ENCODE peak calls at places on chromosomes 16 and 17, in seven cellular contexts. M is thoracic aorta, V is fibroblast of pulmonary artery, N is heart left ventricle, E is omental fat pad, D is heart right ventricle, O is BJ. Z is an unnamed sample.

GRCh38 chr17:27980035-27980434 is 62.4 kb upstream of the NLK start:
- DNase-seq in M (no peak), V (peak), N (no peak), E (no peak), D (no peak), O (peak), Z (no peak)

GRCh38 chr17:58741121-58741625 is 14.5 kb upstream of the PPM1E start:
- DNase-seq in M (no peak), V (peak), N (no peak), E (no peak), D (no peak), O (peak), Z (no peak)

GRCh38 chr17:13671771-13672170 is 70.0 kb upstream of the HS3ST3A1 start:
- DNase-seq in M (no peak), V (no peak), N (no peak), E (no peak), D (no peak), O (no peak), Z (no peak)

GRCh38 chr17:75181608-75182318 is 996 bp downstream of the SUMO2 start:
- DNase-seq in M (no peak), V (no peak), N (no peak), E (peak), D (no peak), O (no peak), Z (no peak)

GRCh38 chr17:31586946-31587345 is 195.5 kb downstream of the RAB11FIP4 start:
- DNase-seq in M (no peak), V (peak), N (no peak), E (no peak), D (no peak), O (no peak), Z (no peak)

GRCh38 chr17:13885953-13886889 is 183.1 kb upstream of the COX10 start:
- DNase-seq in M (no peak), V (no peak), N (peak), E (no peak), D (peak), O (no peak), Z (no peak)

GRCh38 chr17:72222971-72223370 is 102.2 kb downstream of the SOX9 start:
- DNase-seq in M (no peak), V (no peak), N (no peak), E (no peak), D (no peak), O (no peak), Z (no peak)

GRCh38 chr17:60959011-60959410 is 281.4 kb downstream of the BCAS3 start:
- DNase-seq in M (no peak), V (peak), N (no peak), E (no peak), D (no peak), O (no peak), Z (no peak)

GRCh38 chr16:87240211-87241134 is 76.7 kb downstream of the C16orf95 start:
- DNase-seq in M (no peak), V (no peak), N (no peak), E (no peak), D (no peak), O (peak), Z (no peak)

GRCh38 chr16:81821422-81822128 is 42.5 kb downstream of the PLCG2 start:
- DNase-seq in M (no peak), V (no peak), N (no peak), E (no peak), D (no peak), O (no peak), Z (no peak)

GRCh38 chr16:67147437-67148140 is 3.2 kb downstream of the B3GNT9 start:
- DNase-seq in M (no peak), V (no peak), N (no peak), E (no peak), D (no peak), O (no peak), Z (no peak)

GRCh38 chr16:31880322-31880979 is 6.8 kb downstream of the ZNF267 start:
- DNase-seq in M (no peak), V (peak), N (no peak), E (no peak), D (no peak), O (no peak), Z (no peak)

GRCh38 chr16:6918661-6919060 is 414.0 kb upstream of the RBFOX1 start:
- DNase-seq in M (no peak), V (no peak), N (no peak), E (no peak), D (no peak), O (no peak), Z (no peak)

GRCh38 chr17:3544365-3544764 is 13.2 kb downstream of the TRPV3 start:
- DNase-seq in M (no peak), V (no peak), N (no peak), E (no peak), D (no peak), O (no peak), Z (no peak)

GRCh38 chr17:77769215-77769614 is 189.3 kb upstream of the TNRC6C start:
- DNase-seq in M (no peak), V (no peak), N (no peak), E (no peak), D (no peak), O (no peak), Z (no peak)

GRCh38 chr17:7261377-7262191 is 694 bp downstream of the CLDN7 start:
- DNase-seq in M (no peak), V (no peak), N (no peak), E (no peak), D (no peak), O (no peak), Z (no peak)

GRCh38 chr16:1184156-1184868 is 31.4 kb downstream of the CACNA1H start:
- DNase-seq in M (no peak), V (no peak), N (no peak), E (no peak), D (no peak), O (no peak), Z (no peak)

GRCh38 chr17:50963139-50963538 is 97.0 kb upstream of the TOB1 start:
- DNase-seq in M (no peak), V (no peak), N (no peak), E (no peak), D (no peak), O (no peak), Z (no peak)

GRCh38 chr17:57648720-57649119 is 96.4 kb downstream of the CCDC182 start:
- DNase-seq in M (no peak), V (no peak), N (no peak), E (no peak), D (no peak), O (no peak), Z (no peak)

GRCh38 chr17:4175921-4176802 is 33.2 kb downstream of the CYB5D2 start:
- DNase-seq in M (no peak), V (no peak), N (no peak), E (no peak), D (no peak), O (peak), Z (no peak)

GRCh38 chr17:67578058-67578457 is 139.7 kb upstream of the NOL11 start:
- DNase-seq in M (no peak), V (no peak), N (no peak), E (no peak), D (no peak), O (no peak), Z (peak)

GRCh38 chr16:58222532-58223316 is 24.8 kb upstream of the CSNK2A2 start:
- DNase-seq in M (no peak), V (peak), N (no peak), E (no peak), D (no peak), O (no peak), Z (no peak)

GRCh38 chr16:73000020-73000906 is 47.7 kb downstream of the ZFHX3 start:
- DNase-seq in M (no peak), V (peak), N (no peak), E (no peak), D (peak), O (no peak), Z (peak)

GRCh38 chr17:41810659-41811548 is 845 bp downstream of the P3H4 start:
- DNase-seq in M (no peak), V (no peak), N (no peak), E (no peak), D (no peak), O (no peak), Z (no peak)

GRCh38 chr16:52203096-52203495 is 343.8 kb downstream of the TOX3 start:
- DNase-seq in M (no peak), V (no peak), N (no peak), E (no peak), D (no peak), O (no peak), Z (no peak)

GRCh38 chr16:85673529-85674417 is 15.0 kb downstream of the GINS2 start:
- DNase-seq in M (no peak), V (peak), N (no peak), E (no peak), D (peak), O (no peak), Z (no peak)

GRCh38 chr16:85381738-85382592 is 231.2 kb upstream of the GSE1 start:
- DNase-seq in M (no peak), V (no peak), N (no peak), E (no peak), D (peak), O (no peak), Z (no peak)

GRCh38 chr17:42529054-42529453 is 7.0 kb upstream of the NAGLU start:
- DNase-seq in M (no peak), V (no peak), N (no peak), E (no peak), D (no peak), O (no peak), Z (no peak)

DNA sequence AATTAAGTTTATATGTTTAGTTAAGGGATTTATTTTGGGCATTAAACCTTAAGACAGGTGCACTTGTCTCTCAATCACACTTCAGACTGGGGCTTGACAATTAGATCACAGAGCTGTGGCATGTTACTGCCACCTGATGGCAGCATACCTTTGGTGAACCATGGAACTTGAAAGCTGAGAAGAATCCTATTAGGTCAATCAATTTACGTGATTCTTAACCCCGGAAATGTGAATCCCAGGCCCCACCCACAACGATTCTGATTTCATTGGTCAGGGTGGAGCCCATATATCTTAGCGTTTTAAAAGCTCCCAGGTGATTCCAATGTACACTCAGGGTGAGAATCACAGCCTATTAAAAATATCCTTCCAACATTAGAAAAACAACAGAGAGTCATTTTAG is 91.0 kb downstream of the GSG1L start:
- DNase-seq in M (no peak), V (peak), N (no peak), E (no peak), D (no peak), O (no peak), Z (no peak)
- TF ChIP-seq CTCF in M (peak), V (peak), N (peak), E (no peak), D (peak), O (peak), Z (peak)

DNA sequence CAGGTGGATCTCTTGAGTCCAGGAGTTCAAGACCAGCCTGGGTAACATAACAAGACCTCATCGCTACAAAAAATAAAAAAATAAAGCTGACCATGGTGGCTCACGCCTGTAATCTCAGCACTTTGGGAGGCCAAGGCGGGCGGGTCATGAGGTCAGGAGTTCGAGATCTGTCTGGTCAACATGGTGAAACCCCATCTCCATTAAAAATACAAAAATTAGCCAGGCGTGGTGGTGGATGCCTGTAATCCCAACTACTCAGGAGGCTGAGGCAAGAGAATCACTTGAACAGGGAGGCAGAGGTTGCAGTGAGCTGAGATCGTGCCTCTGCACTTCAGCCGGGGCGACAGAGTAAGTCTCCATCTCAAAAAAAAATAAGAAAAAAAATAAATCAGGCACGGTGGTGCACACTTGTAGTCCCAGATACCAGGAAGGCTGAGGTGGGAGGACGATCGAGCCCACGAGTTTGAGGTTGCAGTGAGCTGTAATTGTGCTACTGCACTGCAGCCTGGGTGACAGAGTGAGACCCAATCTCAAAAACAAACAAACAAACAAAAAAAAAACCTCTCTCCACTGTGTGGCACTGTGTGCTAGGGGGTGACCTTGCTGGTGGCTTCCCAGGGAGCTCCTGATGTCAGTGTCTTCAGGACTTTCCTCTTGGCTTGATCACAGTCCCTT is 19.8 kb upstream of the MAPK3 start:
- DNase-seq in M (no peak), V (no peak), N (no peak), E (no peak), D (no peak), O (no peak), Z (no peak)
- TF ChIP-seq CTCF in M (no peak), V (no peak), N (no peak), E (no peak), D (peak), O (no peak), Z (no peak)

GRCh38 chr17:48995332-48995870 is 1.8 kb upstream of the IGF2BP1 start:
- DNase-seq in M (no peak), V (peak), N (no peak), E (no peak), D (no peak), O (no peak), Z (peak)

GRCh38 chr17:48996696-48997102 is 486 bp upstream of the IGF2BP1 start:
- DNase-seq in M (no peak), V (no peak), N (no peak), E (no peak), D (no peak), O (no peak), Z (peak)

GRCh38 chr17:48997103-48997826 is at the start of gene IGF2BP1:
- DNase-seq in M (no peak), V (peak), N (no peak), E (no peak), D (no peak), O (no peak), Z (peak)

GRCh38 chr17:48994548-48995331 is 2.4 kb upstream of the IGF2BP1 start:
- DNase-seq in M (no peak), V (no peak), N (no peak), E (no peak), D (no peak), O (no peak), Z (no peak)

DNA sequence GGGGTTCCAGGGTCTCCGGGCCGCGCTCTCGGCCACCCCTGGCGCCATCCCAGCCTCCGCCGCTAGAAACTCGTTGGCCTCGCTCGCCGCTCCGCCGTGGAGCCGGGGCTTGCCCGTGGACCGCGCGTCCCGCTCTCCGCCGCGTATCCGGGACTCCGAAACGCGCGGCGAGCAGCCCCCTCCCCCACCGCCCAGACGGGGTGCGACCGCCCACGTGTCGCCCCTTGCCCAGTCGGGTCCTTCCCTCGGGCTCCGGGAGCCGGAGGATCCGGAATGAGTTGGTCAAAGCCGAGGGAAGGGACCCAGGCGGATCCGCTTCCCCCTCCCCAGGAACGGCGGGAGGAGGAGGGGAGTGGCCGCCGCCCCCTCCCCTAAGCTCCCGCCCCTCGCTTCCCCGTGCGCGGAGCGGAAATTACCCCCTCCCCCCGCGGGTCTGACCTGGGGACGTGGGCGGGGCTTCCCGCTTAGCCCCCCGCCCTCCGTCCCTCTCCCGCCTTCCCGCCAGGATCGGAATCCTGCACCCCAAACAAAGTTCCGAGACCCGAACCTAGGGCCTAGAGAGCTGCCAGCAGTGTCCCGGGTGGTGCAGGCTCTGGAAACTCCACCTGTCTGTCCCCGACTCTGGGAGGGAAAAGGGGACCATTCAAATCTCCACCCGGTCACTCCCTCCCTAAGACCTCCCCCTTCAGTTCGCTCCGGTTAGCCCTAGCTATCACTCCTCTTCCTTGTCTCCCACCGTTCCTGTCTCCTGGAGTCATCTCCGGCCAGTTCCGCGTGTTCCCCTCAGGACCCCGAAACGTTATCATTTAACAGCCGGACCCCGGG is 1.1 kb upstream of the IGF2BP1 start:
- DNase-seq in M (no peak), V (no peak), N (no peak), E (no peak), D (no peak), O (no peak), Z (peak)
- TF ChIP-seq CTCF in M (no peak), V (no peak), N (no peak), E (no peak), D (no peak), O (no peak), Z (peak)

GRCh38 chr16:2339521-2340484 is 725 bp downstream of the ABCA3 start:
- DNase-seq in M (no peak), V (no peak), N (peak), E (peak), D (peak), O (no peak), Z (peak)
- TF ChIP-seq CTCF in M (no peak), V (no peak), N (peak), E (no peak), D (peak), O (peak), Z (no peak)

GRCh38 chr17:81323083-81323369 is 27.9 kb upstream of the SLC38A10 start:
- DNase-seq in M (no peak), V (no peak), N (no peak), E (no peak), D (no peak), O (no peak), Z (no peak)

GRCh38 chr17:81325057-81325973 is 30.2 kb upstream of the SLC38A10 start:
- DNase-seq in M (no peak), V (no peak), N (no peak), E (no peak), D (no peak), O (no peak), Z (no peak)

GRCh38 chr17:81324177-81324905 is 29.2 kb upstream of the SLC38A10 start:
- DNase-seq in M (no peak), V (no peak), N (no peak), E (no peak), D (no peak), O (no peak), Z (no peak)

GRCh38 chr17:81323411-81323868 is 28.3 kb upstream of the SLC38A10 start:
- DNase-seq in M (no peak), V (no peak), N (no peak), E (no peak), D (no peak), O (no peak), Z (no peak)

GRCh38 chr17:81322271-81323082 is 27.4 kb upstream of the SLC38A10 start:
- DNase-seq in M (no peak), V (no peak), N (no peak), E (no peak), D (no peak), O (no peak), Z (no peak)
- TF ChIP-seq CTCF in M (no peak), V (peak), N (peak), E (no peak), D (peak), O (peak), Z (no peak)

DNA sequence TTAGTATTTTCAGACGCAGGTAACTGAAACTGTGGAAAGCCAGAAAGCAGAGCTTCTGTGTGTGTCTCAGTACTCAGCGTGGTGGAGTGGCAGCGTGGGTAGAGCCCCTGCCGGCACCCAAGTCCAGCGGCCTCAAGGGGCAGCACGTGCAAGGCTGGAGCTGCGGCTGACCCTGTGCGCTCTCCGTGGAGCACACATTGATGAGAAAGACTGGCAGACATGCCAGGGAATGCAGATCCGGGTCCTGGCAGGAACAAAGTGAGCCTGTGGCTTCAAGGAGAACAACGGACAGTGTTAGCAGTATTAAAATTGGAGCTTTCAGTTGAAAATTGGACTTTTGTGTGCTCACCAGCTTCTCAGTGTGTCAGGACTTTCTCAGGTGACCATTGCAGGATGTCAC is 23.3 kb downstream of the ZC3H18 start:
- DNase-seq in M (no peak), V (no peak), N (no peak), E (no peak), D (peak), O (no peak), Z (no peak)
- TF ChIP-seq CTCF in M (no peak), V (no peak), N (peak), E (no peak), D (no peak), O (no peak), Z (no peak)

Z was measured in neural crest cell.